ENCODE peak calls at places on chromosomes 12 and 14, in nine cellular contexts. J is left lung, X is AG10803, P is neural progenitor cell, C is choroid plexus epithelial cell, U is B cell, Q is nephron progenitor cell, A is progenitor cell of endocrine pancreas, E is MCF 10A. K is an unnamed sample.

GRCh38 chr12:6165418-6165817 is 34.8 kb upstream of the CD9 start:
- DNase-seq in X (peak), P (no peak), E (no peak), C (peak), J (no peak), Q (no peak), A (no peak), U (no peak), K (no peak)

GRCh38 chr12:62919827-62920226 is 15.1 kb downstream of the PPM1H start:
- DNase-seq in A (no peak), J (no peak), U (no peak), C (peak), X (peak), Q (no peak), P (no peak), E (peak), K (no peak)

GRCh38 chr12:59005195-59005961 is 85.1 kb upstream of the LRIG3 start:
- DNase-seq in E (no peak), C (peak), X (peak), P (no peak), J (no peak), U (no peak), Q (no peak), A (no peak), K (no peak)

GRCh38 chr12:69534389-69534822 is 50.9 kb upstream of the CCT2 start:
- DNase-seq in E (peak), U (no peak), A (no peak), Q (peak), C (peak), X (peak), J (no peak), P (peak), K (peak)

GRCh38 chr14:106200539-106201310 is 674.3 kb downstream of the TMEM121 start:
- DNase-seq in J (no peak), P (no peak), Q (no peak), X (no peak), A (no peak), U (no peak), C (no peak), E (no peak), K (no peak)

GRCh38 chr12:468671-469389 is 9.1 kb downstream of the B4GALNT3 start:
- DNase-seq in Q (no peak), P (no peak), J (no peak), A (no peak), X (no peak), U (no peak), E (peak), C (no peak), K (no peak)

GRCh38 chr12:124764451-124764850 is 99.2 kb downstream of the SCARB1 start:
- DNase-seq in J (no peak), C (peak), P (no peak), A (no peak), E (peak), X (peak), Q (no peak), U (no peak), K (no peak)

GRCh38 chr12:50527086-50527726 is 22.4 kb downstream of the DIP2B start:
- DNase-seq in J (no peak), P (no peak), Q (no peak), U (no peak), C (no peak), E (no peak), A (no peak), X (no peak), K (no peak)

GRCh38 chr12:51755251-51755650 is 93.3 kb downstream of the FIGNL2 start:
- DNase-seq in J (no peak), X (no peak), C (no peak), P (no peak), U (no peak), E (no peak), A (no peak), Q (no peak), K (no peak)

GRCh38 chr12:14284189-14284722 is 81.2 kb upstream of the ATF7IP start:
- DNase-seq in U (no peak), J (no peak), E (no peak), Q (peak), A (no peak), P (peak), X (peak), C (peak), K (no peak)

GRCh38 chr12:13596714-13597113 is 384.7 kb downstream of the GRIN2B start:
- DNase-seq in E (no peak), U (no peak), Q (no peak), C (no peak), P (no peak), J (no peak), X (no peak), A (no peak), K (no peak)

GRCh38 chr12:108446766-108447165 is 68.3 kb upstream of the FICD start:
- DNase-seq in P (no peak), E (peak), J (no peak), X (peak), U (no peak), C (peak), A (no peak), Q (no peak), K (no peak)

GRCh38 chr12:4908694-4909396 is 860 bp upstream of the KCNA1 start:
- DNase-seq in A (peak), X (no peak), C (no peak), U (no peak), P (peak), Q (peak), J (no peak), E (no peak), K (no peak)
- TF ChIP-seq CTCF in A (peak), X (no peak), C (no peak), U (no peak), P (peak), Q (no peak), J (no peak), E (no peak), K (peak)

GRCh38 chr14:70317969-70318634 is 41.4 kb downstream of the COX16 start:
- DNase-seq in X (peak), A (peak), E (peak), U (no peak), P (peak), J (no peak), C (peak), Q (peak), K (no peak)
- TF ChIP-seq CTCF in X (peak), A (peak), E (peak), U (peak), P (peak), J (peak), C (peak), Q (peak), K (peak)

DNA sequence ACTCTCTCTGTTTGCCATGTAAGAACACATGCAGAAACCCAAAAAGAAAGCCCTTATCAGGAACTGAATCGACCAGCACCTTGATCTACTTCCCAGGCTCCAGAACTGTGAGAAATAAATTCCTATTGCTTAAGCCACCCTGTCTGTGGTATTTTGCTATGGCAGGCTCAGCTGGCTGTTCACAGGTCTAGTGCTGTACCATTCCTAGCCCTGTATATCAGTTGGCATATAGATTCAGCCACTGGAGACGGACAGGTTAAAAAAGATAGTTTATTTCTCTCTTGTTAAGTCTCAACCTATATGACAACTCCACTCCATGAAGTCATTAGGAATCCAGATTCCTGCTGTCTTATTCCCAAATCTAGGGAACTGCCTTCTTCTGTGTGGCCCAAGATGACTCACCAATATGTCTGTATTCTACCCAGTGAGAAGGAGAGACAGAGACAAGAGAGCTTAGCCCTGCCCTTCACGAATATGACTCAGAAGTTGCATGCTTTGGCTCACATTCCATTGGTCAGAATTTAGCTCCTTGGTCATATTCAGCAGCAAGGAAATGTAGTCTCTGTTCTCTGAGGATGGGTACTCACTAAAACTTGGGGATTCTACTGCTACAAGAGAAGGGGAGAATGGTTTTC is 57.0 kb downstream of the PLEKHG7 start:
- DNase-seq in A (no peak), U (no peak), J (no peak), Q (no peak), P (no peak), E (peak), C (peak), X (peak), K (no peak)
- TF ChIP-seq CTCF in A (no peak), U (no peak), J (no peak), Q (no peak), P (no peak), E (no peak), C (no peak), X (no peak), K (no peak)

GRCh38 chr12:9636807-9637206 is 29.1 kb upstream of the KLRB1 start:
- DNase-seq in U (no peak), Q (no peak), C (no peak), P (no peak), X (no peak), J (no peak), A (no peak), E (no peak), K (no peak)
- TF ChIP-seq CTCF in U (no peak), Q (no peak), C (peak), P (peak), X (no peak), J (no peak), A (no peak), E (no peak), K (no peak)

GRCh38 chr14:42535397-42535796 is 928.7 kb downstream of the LRFN5 start:
- DNase-seq in J (no peak), C (no peak), U (no peak), P (no peak), A (no peak), X (no peak), Q (no peak), E (no peak), K (no peak)
- TF ChIP-seq CTCF in J (no peak), C (no peak), U (no peak), P (peak), A (no peak), X (no peak), Q (no peak), E (no peak), K (no peak)

DNA sequence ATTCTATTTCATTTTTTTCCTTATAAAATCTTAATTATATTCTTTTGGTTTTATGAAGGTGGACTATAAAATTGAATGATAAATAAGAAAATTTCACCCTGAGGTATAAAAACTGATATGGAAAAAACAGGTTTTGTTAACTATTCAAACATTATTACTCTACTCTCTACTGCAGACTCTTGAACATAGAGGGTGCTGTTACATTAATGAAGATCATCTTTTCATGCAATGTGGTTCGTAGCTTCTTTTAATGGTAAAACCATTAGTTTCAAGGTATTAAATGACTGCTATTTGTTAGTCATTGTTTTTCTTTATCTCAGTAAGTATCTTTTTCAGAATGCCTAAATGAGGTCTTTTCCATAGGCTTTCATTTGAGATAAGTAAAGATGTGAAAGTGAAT is 510.4 kb downstream of the SLC16A7 start:
- DNase-seq in U (no peak), A (no peak), P (no peak), Q (no peak), J (no peak), C (peak), E (peak), X (peak), K (no peak)
- TF ChIP-seq CTCF in U (no peak), A (no peak), P (peak), Q (no peak), J (no peak), C (peak), E (peak), X (peak), K (peak)

DNA sequence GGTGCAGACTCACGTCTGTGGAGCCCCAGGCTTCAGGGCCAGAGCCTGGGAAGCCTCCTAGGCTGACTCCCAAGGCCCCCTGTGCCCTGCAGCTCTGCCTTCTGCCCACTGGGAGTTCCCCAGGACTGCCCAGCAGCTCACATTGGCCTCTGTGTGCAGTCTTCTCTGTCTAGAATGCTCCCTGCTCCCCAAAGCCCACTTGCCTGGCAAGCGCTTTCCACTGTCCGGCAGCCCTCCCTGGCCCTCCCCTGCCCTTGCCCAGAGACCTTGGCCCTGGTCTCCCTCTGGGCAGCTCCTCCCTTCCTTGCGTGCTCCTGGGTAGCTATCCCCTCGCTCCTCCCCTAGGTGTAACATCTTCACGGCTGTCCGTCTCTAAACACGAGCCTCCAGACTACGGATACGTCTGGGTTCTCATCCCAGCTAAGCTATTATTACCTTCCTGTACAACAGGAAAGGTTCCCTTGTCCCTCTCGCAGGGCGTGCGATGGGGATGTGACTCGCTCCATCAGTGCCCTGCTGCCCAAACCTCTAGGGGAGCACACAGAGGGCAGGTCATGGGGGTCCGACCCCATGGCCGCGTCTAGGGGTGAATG is 325.5 kb upstream of the RTL1 start:
- DNase-seq in P (no peak), C (no peak), X (no peak), U (no peak), A (no peak), E (no peak), J (no peak), Q (no peak), K (peak)
- TF ChIP-seq CTCF in P (no peak), C (no peak), X (no peak), U (no peak), A (peak), E (no peak), J (no peak), Q (no peak), K (no peak)

K was measured in osteocyte.